ENCODE peak calls at places on chromosome 20, in eight cellular contexts. One of them, this sample, is unnamed.

GRCh38 chr20:22333885-22334545 is 250.4 kb downstream of the FOXA2 start:
- DNase-seq in IMR-90: peak; percentile 47
- DNase-seq in HepG2: peak; percentile 71
- DNase-seq in H1: peak; percentile 69
- DNase-seq in WTC11: peak; percentile 75
- DNase-seq in A549: peak; percentile 81
- DNase-seq in GM12878: no peak
- DNase-seq in K562: peak; percentile 63
- DNase-seq in this sample: peak; percentile 65

GRCh38 chr20:44302026-44302669 is 8.9 kb downstream of the FITM2 start:
- DNase-seq in IMR-90: no peak
- DNase-seq in K562: no peak
- DNase-seq in WTC11: no peak
- DNase-seq in HepG2: peak; percentile 96
- DNase-seq in GM12878: no peak
- DNase-seq in H1: no peak
- DNase-seq in A549: peak; percentile 54
- DNase-seq in this sample: no peak

GRCh38 chr20:34825530-34826362 is at the start of gene NCOA6:
- DNase-seq in IMR-90: peak; percentile 74
- DNase-seq in H1: peak; percentile 78
- DNase-seq in WTC11: peak; percentile 52
- DNase-seq in GM12878: no peak
- DNase-seq in HepG2: peak; percentile 76
- DNase-seq in K562: peak; percentile 89
- DNase-seq in A549: peak; percentile 85
- DNase-seq in this sample: peak; percentile 97

GRCh38 chr20:10490706-10491105 is 55.6 kb downstream of the SLX4IP start:
- DNase-seq in WTC11: no peak
- DNase-seq in HepG2: no peak
- DNase-seq in K562: no peak
- DNase-seq in IMR-90: peak; percentile 21
- DNase-seq in GM12878: no peak
- DNase-seq in H1: no peak
- DNase-seq in A549: no peak
- DNase-seq in this sample: no peak

GRCh38 chr20:23024701-23025100 is 10.4 kb upstream of the SSTR4 start:
- DNase-seq in HepG2: no peak
- DNase-seq in K562: no peak
- DNase-seq in IMR-90: peak; percentile 12
- DNase-seq in GM12878: no peak
- DNase-seq in WTC11: no peak
- DNase-seq in H1: no peak
- DNase-seq in A549: no peak
- DNase-seq in this sample: no peak

GRCh38 chr20:47358672-47359532 is 2.4 kb upstream of the ZMYND8 start:
- DNase-seq in K562: peak; percentile 90
- DNase-seq in A549: peak; percentile 97
- DNase-seq in GM12878: no peak
- DNase-seq in HepG2: peak; percentile 100
- DNase-seq in H1: no peak
- DNase-seq in WTC11: peak; percentile 38
- DNase-seq in IMR-90: peak; percentile 90
- DNase-seq in this sample: peak; percentile 67

GRCh38 chr20:6164421-6165341 is 41.9 kb upstream of the FERMT1 start:
- DNase-seq in HepG2: no peak
- DNase-seq in GM12878: no peak
- DNase-seq in K562: no peak
- DNase-seq in A549: no peak
- DNase-seq in WTC11: no peak
- DNase-seq in H1: no peak
- DNase-seq in IMR-90: no peak
- DNase-seq in this sample: no peak

GRCh38 chr20:19274412-19275015 is 62.1 kb downstream of the SLC24A3 start:
- DNase-seq in IMR-90: no peak
- DNase-seq in HepG2: no peak
- DNase-seq in A549: no peak
- DNase-seq in GM12878: no peak
- DNase-seq in WTC11: no peak
- DNase-seq in H1: no peak
- DNase-seq in K562: no peak
- DNase-seq in this sample: no peak

GRCh38 chr20:59404749-59405148 is 104.3 kb downstream of the EDN3 start:
- DNase-seq in WTC11: no peak
- DNase-seq in H1: no peak
- DNase-seq in K562: no peak
- DNase-seq in HepG2: no peak
- DNase-seq in A549: no peak
- DNase-seq in IMR-90: no peak
- DNase-seq in GM12878: no peak
- DNase-seq in this sample: no peak

GRCh38 chr20:59825944-59826759 is 107.3 kb downstream of the SYCP2 start:
- DNase-seq in H1: peak; percentile 33
- DNase-seq in K562: no peak
- DNase-seq in IMR-90: no peak
- DNase-seq in HepG2: no peak
- DNase-seq in A549: no peak
- DNase-seq in GM12878: no peak
- DNase-seq in WTC11: no peak
- DNase-seq in this sample: peak; percentile 6

DNA sequence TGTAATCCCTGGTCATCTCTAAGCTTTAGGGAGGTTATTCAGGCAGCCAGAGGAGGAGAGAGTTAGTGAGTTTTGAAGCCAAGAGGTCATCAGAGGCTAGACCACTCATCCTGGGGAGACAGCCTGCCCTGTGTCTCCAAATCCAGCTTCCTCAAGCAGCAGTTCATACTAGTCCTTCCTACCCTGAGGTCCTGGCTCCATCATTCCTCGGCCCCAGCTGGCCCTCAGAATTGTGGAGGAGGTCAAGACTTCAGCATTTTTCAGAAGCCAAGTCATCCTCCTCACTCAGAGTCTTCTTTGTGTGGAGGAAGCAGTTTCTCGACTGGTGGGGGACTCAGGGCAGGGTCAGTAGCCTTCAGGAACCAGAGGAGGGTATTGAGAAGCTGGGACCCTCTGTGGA is 12.4 kb upstream of the KIAA1755 start:
- DNase-seq in K562: no peak
- DNase-seq in WTC11: no peak
- DNase-seq in GM12878: no peak
- DNase-seq in IMR-90: peak; percentile 88
- DNase-seq in H1: no peak
- DNase-seq in HepG2: no peak
- DNase-seq in A549: no peak
- DNase-seq in this sample: no peak
- TF ChIP-seq USF2 in K562: no peak
- TF ChIP-seq USF2 in WTC11: no peak
- TF ChIP-seq USF2 in GM12878: no peak
- TF ChIP-seq USF2 in IMR-90: no peak
- TF ChIP-seq USF2 in H1: no peak
- TF ChIP-seq USF2 in HepG2: no peak
- TF ChIP-seq USF2 in A549: no peak
- TF ChIP-seq USF2 in this sample: no peak

GRCh38 chr20:62887147-62887859 is 25.7 kb upstream of the TCFL5 start:
- DNase-seq in HepG2: peak; percentile 50
- DNase-seq in K562: peak; percentile 47
- DNase-seq in H1: no peak
- DNase-seq in WTC11: no peak
- DNase-seq in GM12878: no peak
- DNase-seq in A549: no peak
- DNase-seq in IMR-90: peak; percentile 96
- DNase-seq in this sample: peak; percentile 80
- TF ChIP-seq USF2 in HepG2: no peak
- TF ChIP-seq USF2 in K562: no peak
- TF ChIP-seq USF2 in H1: no peak
- TF ChIP-seq USF2 in WTC11: no peak
- TF ChIP-seq USF2 in GM12878: no peak
- TF ChIP-seq USF2 in A549: no peak
- TF ChIP-seq USF2 in IMR-90: no peak
- TF ChIP-seq USF2 in this sample: no peak

DNA sequence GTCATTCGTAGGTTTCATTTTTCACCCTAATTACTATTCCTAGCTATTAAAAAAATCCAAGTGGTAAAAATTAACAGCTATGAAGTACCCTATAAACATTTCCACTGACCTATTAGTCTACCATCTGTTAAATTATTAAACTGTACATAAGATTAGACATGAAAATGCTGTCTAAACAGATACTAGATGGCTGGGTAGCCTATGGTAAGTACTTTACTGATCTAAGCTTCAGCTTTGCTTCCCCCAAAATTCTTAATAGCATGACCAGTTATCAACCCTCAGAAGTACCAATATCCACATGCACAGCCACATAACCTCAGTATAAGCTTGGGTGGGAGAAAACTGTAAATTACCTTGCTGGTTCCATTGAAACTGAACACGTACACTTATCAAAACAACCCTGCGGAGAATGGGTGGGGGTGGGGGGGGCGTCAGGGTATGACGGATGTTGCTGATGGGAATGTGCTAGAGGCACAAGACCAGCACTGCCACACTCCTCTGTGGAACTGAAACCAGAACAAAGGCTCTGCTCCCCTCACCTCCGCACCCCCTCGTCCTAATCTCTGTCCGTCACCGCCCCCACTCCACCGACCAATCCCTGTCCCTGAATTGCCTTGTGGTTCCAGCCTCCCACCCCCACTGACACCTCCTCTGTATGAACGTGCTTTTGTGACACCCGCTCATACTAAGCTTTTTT is 45.3 kb downstream of the B4GALT5 start:
- DNase-seq in IMR-90: no peak
- DNase-seq in GM12878: peak; percentile 96
- DNase-seq in A549: no peak
- DNase-seq in WTC11: no peak
- DNase-seq in K562: peak; percentile 91
- DNase-seq in HepG2: no peak
- DNase-seq in H1: no peak
- DNase-seq in this sample: no peak
- TF ChIP-seq USF2 in IMR-90: no peak
- TF ChIP-seq USF2 in GM12878: no peak
- TF ChIP-seq USF2 in A549: no peak
- TF ChIP-seq USF2 in WTC11: no peak
- TF ChIP-seq USF2 in K562: no peak
- TF ChIP-seq USF2 in HepG2: no peak
- TF ChIP-seq USF2 in H1: no peak
- TF ChIP-seq USF2 in this sample: no peak

DNA sequence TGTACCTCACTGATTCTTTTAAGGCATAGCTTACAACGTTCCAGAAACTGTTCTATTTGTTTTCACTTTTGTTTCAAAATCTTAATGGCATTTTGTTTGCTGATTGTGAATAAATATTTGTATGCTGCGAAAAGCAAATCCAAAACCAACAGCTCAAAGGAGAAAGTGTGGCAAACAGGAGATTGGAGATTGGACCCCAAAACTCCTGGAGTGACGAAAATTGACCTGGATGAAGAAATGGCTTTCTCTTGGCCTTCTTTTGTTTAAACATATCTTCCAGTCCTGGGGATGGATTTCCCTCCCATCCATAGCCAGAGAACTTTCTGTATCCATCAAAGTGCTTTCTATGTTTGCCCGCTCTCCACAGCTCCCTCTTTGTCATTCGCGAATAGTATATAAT is 2.8 kb upstream of the CTCFL start:
- DNase-seq in WTC11: no peak
- DNase-seq in A549: no peak
- DNase-seq in HepG2: peak; percentile 27
- DNase-seq in H1: no peak
- DNase-seq in IMR-90: no peak
- DNase-seq in GM12878: no peak
- DNase-seq in K562: no peak
- DNase-seq in this sample: no peak
- TF ChIP-seq USF2 in WTC11: no peak
- TF ChIP-seq USF2 in A549: no peak
- TF ChIP-seq USF2 in HepG2: no peak
- TF ChIP-seq USF2 in H1: no peak
- TF ChIP-seq USF2 in IMR-90: no peak
- TF ChIP-seq USF2 in GM12878: no peak
- TF ChIP-seq USF2 in K562: no peak
- TF ChIP-seq USF2 in this sample: no peak

GRCh38 chr20:57548177-57549058 is 12.5 kb upstream of the PCK1 start:
- DNase-seq in WTC11: no peak
- DNase-seq in HepG2: no peak
- DNase-seq in H1: no peak
- DNase-seq in GM12878: no peak
- DNase-seq in A549: no peak
- DNase-seq in K562: no peak
- DNase-seq in IMR-90: no peak
- DNase-seq in this sample: no peak
- TF ChIP-seq USF2 in WTC11: no peak
- TF ChIP-seq USF2 in HepG2: no peak
- TF ChIP-seq USF2 in H1: no peak
- TF ChIP-seq USF2 in GM12878: no peak
- TF ChIP-seq USF2 in A549: no peak
- TF ChIP-seq USF2 in K562: no peak
- TF ChIP-seq USF2 in IMR-90: no peak
- TF ChIP-seq USF2 in this sample: no peak

GRCh38 chr20:57030611-57031600 is 235.5 kb downstream of the BMP7 start:
- DNase-seq in WTC11: no peak
- DNase-seq in HepG2: no peak
- DNase-seq in A549: no peak
- DNase-seq in GM12878: no peak
- DNase-seq in K562: no peak
- DNase-seq in H1: no peak
- DNase-seq in IMR-90: peak; percentile 27
- DNase-seq in this sample: peak; percentile 29
- TF ChIP-seq USF2 in WTC11: no peak
- TF ChIP-seq USF2 in HepG2: no peak
- TF ChIP-seq USF2 in A549: no peak
- TF ChIP-seq USF2 in GM12878: no peak
- TF ChIP-seq USF2 in K562: no peak
- TF ChIP-seq USF2 in H1: no peak
- TF ChIP-seq USF2 in IMR-90: no peak
- TF ChIP-seq USF2 in this sample: no peak

GRCh38 chr20:1298888-1299511 is 29.9 kb downstream of the SDCBP2 start:
- DNase-seq in GM12878: no peak
- DNase-seq in HepG2: no peak
- DNase-seq in A549: no peak
- DNase-seq in K562: no peak
- DNase-seq in WTC11: no peak
- DNase-seq in IMR-90: no peak
- DNase-seq in H1: no peak
- DNase-seq in this sample: no peak

GRCh38 chr20:1300083-1300840 is 28.7 kb downstream of the SDCBP2 start:
- DNase-seq in HepG2: no peak
- DNase-seq in GM12878: no peak
- DNase-seq in A549: no peak
- DNase-seq in WTC11: no peak
- DNase-seq in IMR-90: no peak
- DNase-seq in H1: no peak
- DNase-seq in K562: peak; percentile 13
- DNase-seq in this sample: no peak

GRCh38 chr20:1302578-1303541 is 26.1 kb downstream of the SDCBP2 start:
- DNase-seq in A549: no peak
- DNase-seq in H1: no peak
- DNase-seq in WTC11: no peak
- DNase-seq in GM12878: no peak
- DNase-seq in K562: peak; percentile 10
- DNase-seq in IMR-90: no peak
- DNase-seq in HepG2: no peak
- DNase-seq in this sample: no peak

GRCh38 chr20:1299522-1299921 is 29.4 kb downstream of the SDCBP2 start:
- DNase-seq in H1: no peak
- DNase-seq in HepG2: no peak
- DNase-seq in IMR-90: no peak
- DNase-seq in GM12878: no peak
- DNase-seq in WTC11: peak; percentile 79
- DNase-seq in A549: peak; percentile 34
- DNase-seq in K562: peak; percentile 16
- DNase-seq in this sample: peak; percentile 67

GRCh38 chr20:1301031-1301529 is 27.9 kb downstream of the SDCBP2 start:
- DNase-seq in K562: peak; percentile 60
- DNase-seq in IMR-90: peak; percentile 75
- DNase-seq in WTC11: no peak
- DNase-seq in GM12878: no peak
- DNase-seq in A549: peak; percentile 31
- DNase-seq in H1: no peak
- DNase-seq in HepG2: no peak
- DNase-seq in this sample: no peak
- TF ChIP-seq USF2 in K562: no peak
- TF ChIP-seq USF2 in IMR-90: no peak
- TF ChIP-seq USF2 in WTC11: no peak
- TF ChIP-seq USF2 in GM12878: no peak
- TF ChIP-seq USF2 in A549: no peak
- TF ChIP-seq USF2 in H1: no peak
- TF ChIP-seq USF2 in HepG2: no peak
- TF ChIP-seq USF2 in this sample: no peak

This sample was measured in SK-N-SH.